ENCODE peak calls at places on chromosome 10, in eight cellular contexts. W is esophagus squamous epithelium; J is mammary epithelial cell; N is A549; U is PC-9; M is gastrocnemius medialis; Y is tibial nerve; K is CD8-positive, alpha-beta T cell. S is an unnamed sample.

GRCh38 chr10:86684305-86684704 is 16.0 kb downstream of the LDB3 start:
- DNase-seq in K (no peak), W (no peak), J (no peak), U (no peak), Y (no peak), M (peak; percentile 91), N (no peak), S (no peak)

GRCh38 chr10:26437637-26438461 is at the start of gene APBB1IP:
- DNase-seq in U (no peak), W (peak; percentile 39), Y (peak; percentile 55), J (no peak), K (peak; percentile 62), M (peak; percentile 68), N (no peak), S (peak; percentile 93)

GRCh38 chr10:14102056-14102455 is 228.7 kb downstream of the FRMD4A start:
- DNase-seq in K (no peak), J (peak; percentile 16), M (no peak), Y (no peak), U (peak; percentile 38), W (no peak), N (no peak), S (no peak)

GRCh38 chr10:9999627-10000026 is 1018.0 kb upstream of the CELF2 start:
- DNase-seq in K (no peak), W (no peak), N (no peak), M (no peak), Y (no peak), J (no peak), U (no peak), S (no peak)

GRCh38 chr10:65754112-65754511 is 1171.7 kb upstream of the LRRTM3 start:
- DNase-seq in W (no peak), N (no peak), Y (no peak), M (no peak), U (no peak), J (no peak), K (no peak), S (no peak)

GRCh38 chr10:126463306-126463705 is 75.0 kb upstream of the ADAM12 start:
- DNase-seq in J (no peak), W (no peak), M (no peak), K (no peak), N (no peak), Y (no peak), U (no peak), S (no peak)

GRCh38 chr10:15879058-15879457 is 18.8 kb upstream of the MINDY3 start:
- DNase-seq in Y (peak; percentile 7), N (peak; percentile 50), U (no peak), M (no peak), K (no peak), J (no peak), W (no peak), S (no peak)

GRCh38 chr10:97119058-97119832 is 66.5 kb downstream of the SLIT1 start:
- DNase-seq in N (no peak), K (no peak), J (no peak), M (no peak), U (no peak), Y (no peak), W (no peak), S (no peak)

GRCh38 chr10:71068811-71069411 is 143.5 kb upstream of the UNC5B start:
- DNase-seq in J (peak; percentile 78), U (peak; percentile 47), K (no peak), N (peak; percentile 20), W (no peak), Y (no peak), M (peak; percentile 67), S (no peak)

GRCh38 chr10:114271779-114272167 is 32.7 kb downstream of the VWA2 start:
- DNase-seq in M (peak; percentile 74), U (peak; percentile 80), N (peak; percentile 65), W (no peak), J (peak; percentile 96), K (no peak), Y (peak; percentile 58), S (no peak)

GRCh38 chr10:131808370-131808930 is 92.4 kb upstream of the PPP2R2D start:
- DNase-seq in M (no peak), W (no peak), Y (no peak), U (no peak), K (no peak), N (no peak), J (no peak), S (peak; percentile 14)

GRCh38 chr10:31937371-31937770 is 8.7 kb upstream of the ARHGAP12 start:
- DNase-seq in J (no peak), Y (no peak), K (no peak), W (no peak), M (peak; percentile 61), U (no peak), N (no peak), S (no peak)

GRCh38 chr10:29443745-29444523 is 155.1 kb downstream of the LYZL1 start:
- DNase-seq in W (no peak), J (peak; percentile 48), Y (no peak), U (no peak), N (no peak), K (no peak), M (no peak), S (no peak)

GRCh38 chr10:50470345-50470744 is 153.4 kb downstream of the SGMS1 start:
- DNase-seq in W (no peak), U (peak; percentile 66), M (no peak), Y (no peak), N (no peak), K (no peak), J (no peak), S (no peak)

GRCh38 chr10:79608505-79609375 is 2.0 kb upstream of the SFTPA1 start:
- DNase-seq in K (no peak), U (no peak), Y (peak; percentile 8), M (no peak), J (no peak), N (peak; percentile 55), W (no peak), S (peak; percentile 82)

GRCh38 chr10:34967411-34967880 is 122.7 kb downstream of the CUL2 start:
- DNase-seq in J (no peak), N (no peak), M (no peak), W (no peak), K (no peak), U (no peak), Y (peak; percentile 28), S (no peak)

GRCh38 chr10:49407552-49408137 is 11.8 kb upstream of the DRGX start:
- DNase-seq in K (peak; percentile 74), W (no peak), Y (peak; percentile 84), N (peak; percentile 85), J (peak; percentile 60), U (peak; percentile 66), M (peak; percentile 48), S (peak; percentile 78)

GRCh38 chr10:123390874-123391273 is 236.7 kb downstream of the BUB3 start:
- DNase-seq in U (no peak), Y (no peak), J (no peak), K (no peak), M (no peak), N (no peak), W (no peak), S (no peak)

GRCh38 chr10:11594589-11595394 is 16.7 kb downstream of the USP6NL start:
- DNase-seq in K (no peak), M (no peak), U (no peak), Y (no peak), J (no peak), W (no peak), N (no peak), S (no peak)

GRCh38 chr10:3091346-3091787 is 24.0 kb downstream of the PFKP start:
- DNase-seq in M (no peak), J (peak; percentile 98), Y (no peak), W (no peak), K (no peak), N (no peak), U (peak; percentile 96), S (no peak)

GRCh38 chr10:72084094-72084459 is 4.3 kb downstream of the SPOCK2 start:
- DNase-seq in M (no peak), K (peak; percentile 73), Y (no peak), W (no peak), J (no peak), U (no peak), N (no peak), S (no peak)

GRCh38 chr10:57162231-57162630 is 801.2 kb upstream of the ZWINT start:
- DNase-seq in N (no peak), W (no peak), Y (no peak), M (no peak), U (no peak), K (no peak), J (no peak), S (no peak)

GRCh38 chr10:79116801-79117723 is 48.3 kb downstream of the ZMIZ1 start:
- DNase-seq in Y (peak; percentile 66), U (no peak), M (peak; percentile 60), N (no peak), J (peak; percentile 33), W (no peak), K (no peak), S (peak; percentile 83)

GRCh38 chr10:129104266-129105045 is 362.6 kb upstream of the MGMT start:
- DNase-seq in J (no peak), Y (peak; percentile 2), N (no peak), K (no peak), U (no peak), M (no peak), W (no peak), S (no peak)

GRCh38 chr10:57716884-57717283 is 550.8 kb downstream of the IPMK start:
- DNase-seq in K (no peak), W (no peak), N (no peak), U (no peak), Y (no peak), J (peak; percentile 45), M (no peak), S (no peak)

GRCh38 chr10:44954962-44955361 is 4.6 kb upstream of the RASSF4 start:
- DNase-seq in N (no peak), U (no peak), W (no peak), J (no peak), M (no peak), Y (no peak), K (no peak), S (no peak)
- H3K27ac ChIP-seq in N (no peak overlapping the region), U (no peak overlapping the region), W (no peak overlapping the region), J (no peak overlapping the region), M (peak overlapping the region; percentile 55), Y (peak overlapping the region; percentile 95), K (no peak overlapping the region), S (no peak overlapping the region)

DNA sequence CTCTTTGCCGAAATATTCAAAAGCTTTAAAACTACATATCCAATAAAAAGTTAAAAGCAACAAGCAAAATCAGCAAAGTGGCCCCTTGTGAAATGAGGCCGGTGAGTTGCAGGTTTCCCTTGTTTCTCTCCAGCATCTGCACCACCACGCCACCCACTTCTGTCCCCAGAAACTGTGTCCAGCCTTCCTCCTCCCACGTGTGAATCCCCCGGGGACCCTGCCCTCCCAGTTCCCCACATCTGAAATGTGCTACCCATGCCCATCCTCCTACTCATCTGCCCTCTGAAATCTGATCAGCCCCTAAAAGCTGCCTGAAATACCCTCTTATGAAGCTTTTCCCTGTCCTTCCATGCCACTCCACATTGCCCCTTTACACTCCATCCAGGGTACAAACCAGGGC is 3.8 kb downstream of the ALOX5 start:
- DNase-seq in M (no peak), U (no peak), Y (no peak), W (no peak), J (no peak), N (no peak), K (no peak), S (no peak)
- H3K27ac ChIP-seq in M (no peak overlapping the region), U (peak overlapping the region; percentile 99), Y (no peak overlapping the region), W (no peak overlapping the region), J (no peak overlapping the region), N (no peak overlapping the region), K (no peak overlapping the region), S (peak overlapping the region; percentile 87)

GRCh38 chr10:1047937-1048336 is 982 bp downstream of the IDI1 start:
- DNase-seq in U (no peak), W (no peak), N (no peak), J (no peak), M (no peak), Y (no peak), K (no peak), S (no peak)
- H3K27ac ChIP-seq in U (peak overlapping the region; percentile 62), W (peak overlapping the region; percentile 100), N (peak overlapping the region; percentile 91), J (peak overlapping the region; percentile 96), M (peak overlapping the region; percentile 94), Y (peak overlapping the region; percentile 99), K (peak overlapping the region; percentile 97), S (peak overlapping the region; percentile 99)

GRCh38 chr10:118903251-118903650 is 126.3 kb upstream of the NANOS1 start:
- DNase-seq in U (no peak), W (no peak), K (no peak), M (no peak), J (no peak), Y (no peak), N (no peak), S (no peak)
- H3K27ac ChIP-seq in U (no peak overlapping the region), W (no peak overlapping the region), K (no peak overlapping the region), M (no peak overlapping the region), J (no peak overlapping the region), Y (no peak overlapping the region), N (no peak overlapping the region), S (no peak overlapping the region)